ENCODE peak calls at places on chromosomes 2 and 18, in six cellular contexts. W is breast epithelium, J is tibial artery, Y is psoas muscle, B is GM23248, F is neuronal stem cell. D is an unnamed sample. For H3K4me1, H3K36me3 and H3K9me3, the result is how much of the 10 kb centered on the place peaks cover.

GRCh38 chr2:233422649-233423435 is 68.5 kb downstream of the DGKD start:
- DNase-seq in W (no peak), Y (no peak), J (no peak), B (no peak), F (no peak), D (no peak)

GRCh38 chr2:111706481-111707001 is 177.5 kb downstream of the ANAPC1 start:
- DNase-seq in J (no peak), B (no peak), F (no peak), Y (no peak), W (no peak), D (no peak)

GRCh38 chr2:44941551-44942234 is at the start of gene SIX3:
- DNase-seq in B (peak), W (no peak), J (no peak), Y (no peak), F (peak), D (no peak)

GRCh38 chr18:50172367-50172766 is 22.6 kb downstream of the MYO5B start:
- DNase-seq in Y (no peak), F (no peak), J (no peak), B (no peak), W (no peak), D (no peak)

GRCh38 chr2:9984217-9984739 is 32.8 kb downstream of the GRHL1 start:
- DNase-seq in Y (no peak), F (peak), B (peak), W (no peak), J (no peak), D (no peak)

GRCh38 chr2:96305979-96306308 is 598 bp upstream of the SNRNP200 start:
- DNase-seq in J (no peak), B (peak), Y (no peak), W (no peak), F (no peak), D (no peak)

GRCh38 chr2:147530033-147530432 is 314.8 kb upstream of the ACVR2A start:
- DNase-seq in B (no peak), F (no peak), J (no peak), W (no peak), Y (no peak), D (no peak)

GRCh38 chr2:98936917-98937351 is 909 bp upstream of the CRACDL start:
- DNase-seq in F (peak), Y (no peak), B (no peak), J (no peak), W (no peak), D (no peak)

GRCh38 chr2:100730290-100730868 is 89.6 kb upstream of the NPAS2 start:
- DNase-seq in J (peak), Y (peak), B (peak), W (no peak), F (no peak), D (no peak)

GRCh38 chr18:76633504-76634259 is 138.6 kb upstream of the ZNF516 start:
- DNase-seq in J (no peak), F (no peak), W (no peak), Y (no peak), B (no peak), D (no peak)

GRCh38 chr2:43426305-43427031 is 169.4 kb downstream of the THADA start:
- DNase-seq in J (peak), Y (peak), F (no peak), B (peak), W (peak), D (peak)

GRCh38 chr2:205780645-205781044 is 98.3 kb downstream of the NRP2 start:
- DNase-seq in F (no peak), Y (no peak), B (no peak), J (no peak), W (no peak), D (no peak)

GRCh38 chr2:10658914-10659257 is 30.9 kb downstream of the NOL10 start:
- DNase-seq in F (no peak), W (no peak), B (peak), J (no peak), Y (no peak), D (no peak)

GRCh38 chr2:40451926-40452605 is at the start of gene SLC8A1:
- DNase-seq in W (no peak), B (peak), Y (peak), J (no peak), F (peak), D (no peak)

GRCh38 chr2:98802344-98802743 is 71.4 kb upstream of the MGAT4A start:
- DNase-seq in Y (no peak), W (no peak), J (no peak), B (no peak), F (no peak), D (no peak)

GRCh38 chr2:113136828-113137775 is 9.7 kb downstream of the IL1RN start:
- DNase-seq in B (peak), J (no peak), W (no peak), Y (no peak), F (peak), D (no peak)

GRCh38 chr2:219452361-219453317 is 18.0 kb downstream of the SPEG start:
- DNase-seq in W (peak), J (peak), B (peak), Y (peak), F (no peak), D (no peak)

DNA sequence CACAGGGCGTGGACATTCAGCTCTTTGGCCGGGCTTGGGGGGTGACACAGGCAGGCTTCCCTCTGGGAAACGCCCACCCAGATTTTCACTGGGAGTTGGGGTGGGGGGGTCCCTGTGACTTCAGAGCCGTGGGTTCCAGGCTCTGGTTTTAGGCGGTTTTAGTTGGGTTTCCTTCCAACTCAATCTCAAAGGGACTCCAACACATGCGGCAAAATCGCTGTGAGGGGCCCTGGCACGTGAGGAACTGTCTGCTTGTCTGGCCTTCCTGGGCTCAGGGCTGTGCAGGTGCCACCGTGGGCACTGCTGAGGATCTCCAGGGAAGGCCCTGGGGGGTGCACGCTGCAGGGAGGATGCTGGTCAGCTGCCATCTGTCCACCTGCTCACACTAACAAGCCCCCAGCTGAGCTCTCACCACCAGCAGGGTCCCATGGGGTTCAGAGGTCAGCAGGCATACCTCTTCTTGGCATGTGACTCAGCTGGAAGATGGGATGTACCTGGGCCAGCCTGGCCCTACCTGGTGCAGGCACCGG is 11.7 kb downstream of the HS6ST1 start:
- DNase-seq in J (peak), W (no peak), B (no peak), F (no peak), Y (no peak), D (no peak)
- H3K4me1 ChIP-seq in J (under half), W (half or more), B (under half), F (under half), Y (half or more), D (under half)

GRCh38 chr2:53051157-53051556 is 716.4 kb upstream of the CHAC2 start:
- DNase-seq in F (no peak), W (no peak), J (no peak), B (no peak), Y (no peak), D (no peak)
- H3K36me3 ChIP-seq in F (under half), W (under half), J (under half), B (under half), Y (under half), D (under half)

GRCh38 chr2:48450936-48451602 is 78.9 kb upstream of the STON1 start:
- DNase-seq in Y (no peak), F (no peak), B (no peak), J (no peak), W (no peak), D (no peak)

GRCh38 chr2:48450256-48450655 is 79.7 kb upstream of the STON1 start:
- DNase-seq in F (no peak), Y (no peak), J (no peak), W (no peak), B (no peak), D (no peak)

GRCh38 chr2:48448274-48449061 is 81.5 kb upstream of the STON1 start:
- DNase-seq in Y (no peak), B (peak), J (no peak), W (no peak), F (no peak), D (no peak)

GRCh38 chr2:48454504-48454903 is 75.5 kb upstream of the STON1 start:
- DNase-seq in J (no peak), Y (no peak), W (no peak), B (peak), F (no peak), D (no peak)

GRCh38 chr2:48452108-48452507 is 77.8 kb upstream of the STON1 start:
- DNase-seq in W (no peak), B (no peak), Y (no peak), J (no peak), F (no peak), D (no peak)
- H3K9me3 ChIP-seq in W (under half), B (under half), Y (under half), J (under half), F (under half), D (under half)

DNA sequence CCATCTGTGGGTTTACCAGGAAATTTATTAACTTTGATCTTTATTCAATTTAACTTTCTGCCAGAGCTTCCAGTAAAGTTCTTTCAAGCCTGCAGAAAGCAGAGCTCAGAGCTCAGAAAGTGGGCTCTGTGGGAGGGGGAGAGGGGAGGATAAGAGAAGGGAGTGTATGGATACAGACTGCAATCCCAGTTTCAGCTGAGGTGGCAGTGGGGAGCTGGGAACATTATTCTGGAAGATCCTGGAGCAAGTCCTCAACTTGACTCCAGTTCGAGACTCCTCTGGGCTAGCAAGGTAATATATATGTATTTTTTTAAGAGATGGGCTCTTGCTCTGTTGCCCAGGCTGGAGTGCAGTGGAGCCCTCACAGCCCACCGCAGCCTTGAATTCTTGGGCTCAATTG is 108.9 kb upstream of the NABP1 start:
- DNase-seq in F (no peak), J (no peak), Y (no peak), W (no peak), B (no peak), D (no peak)
- H3K4me1 ChIP-seq in F (under half), J (under half), Y (under half), W (under half), B (under half), D (under half)

DNA sequence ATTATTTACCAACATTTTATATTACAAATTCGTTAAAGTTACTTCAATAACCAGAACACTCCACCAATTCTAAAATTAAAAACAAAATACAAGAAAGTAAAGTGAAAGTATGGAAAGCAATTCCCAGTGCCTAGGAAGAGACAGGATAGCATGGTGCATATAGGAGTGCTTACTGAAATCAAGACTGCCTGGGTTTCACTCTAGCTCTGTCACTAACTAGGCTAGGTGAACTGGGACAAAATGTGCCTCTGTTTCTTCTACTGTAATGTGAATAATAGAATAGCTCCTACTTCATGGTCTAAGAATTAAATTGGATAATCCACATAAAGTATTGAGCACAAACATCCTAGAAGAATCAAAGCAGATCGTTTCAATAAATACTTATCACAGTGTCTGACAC is 22.6 kb downstream of the STK17B start:
- DNase-seq in F (no peak), Y (no peak), W (no peak), J (no peak), B (no peak), D (no peak)
- H3K36me3 ChIP-seq in F (under half), Y (under half), W (under half), J (under half), B (under half), D (under half)

GRCh38 chr2:116952254-116952653 is 862.2 kb upstream of the DDX18 start:
- DNase-seq in F (no peak), J (no peak), B (no peak), W (no peak), Y (no peak), D (no peak)

GRCh38 chr2:116948258-116948657 is 866.2 kb upstream of the DDX18 start:
- DNase-seq in B (no peak), F (no peak), J (no peak), Y (no peak), W (no peak), D (no peak)

DNA sequence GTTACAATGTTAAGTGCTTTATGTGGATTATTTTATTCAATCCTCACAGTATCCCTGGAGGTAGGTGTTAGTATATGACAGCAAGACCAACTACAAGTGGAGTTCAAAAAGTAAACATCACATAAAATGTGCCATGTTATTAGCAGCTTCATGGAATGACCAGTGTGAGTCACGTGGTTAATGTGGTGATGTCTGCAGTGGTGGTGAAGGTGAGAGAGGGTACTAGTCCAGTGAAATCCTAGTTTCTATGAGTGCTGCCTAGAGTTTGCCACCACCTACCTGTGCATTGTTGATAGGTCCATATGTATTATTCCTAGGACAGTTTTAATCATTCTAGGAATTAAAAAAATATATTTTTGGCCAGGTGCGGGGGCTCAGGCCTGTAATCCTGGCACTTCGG is 865.2 kb upstream of the DDX18 start:
- DNase-seq in B (no peak), Y (no peak), F (no peak), J (no peak), W (no peak), D (no peak)
- H3K9me3 ChIP-seq in B (under half), Y (under half), F (under half), J (under half), W (under half), D (under half)

GRCh38 chr18:55452123-55452611 is 135.8 kb downstream of the TCF4 start:
- DNase-seq in Y (no peak), J (peak), F (no peak), W (peak), B (peak), D (no peak)

GRCh38 chr18:55458456-55459238 is 129.3 kb downstream of the TCF4 start:
- DNase-seq in B (no peak), J (no peak), F (peak), W (no peak), Y (no peak), D (no peak)

GRCh38 chr18:55457028-55457427 is 131.0 kb downstream of the TCF4 start:
- DNase-seq in B (no peak), F (no peak), Y (no peak), J (no peak), W (no peak), D (no peak)

GRCh38 chr18:55453186-55453585 is 134.8 kb downstream of the TCF4 start:
- DNase-seq in Y (no peak), W (no peak), F (no peak), B (peak), J (no peak), D (no peak)

DNA sequence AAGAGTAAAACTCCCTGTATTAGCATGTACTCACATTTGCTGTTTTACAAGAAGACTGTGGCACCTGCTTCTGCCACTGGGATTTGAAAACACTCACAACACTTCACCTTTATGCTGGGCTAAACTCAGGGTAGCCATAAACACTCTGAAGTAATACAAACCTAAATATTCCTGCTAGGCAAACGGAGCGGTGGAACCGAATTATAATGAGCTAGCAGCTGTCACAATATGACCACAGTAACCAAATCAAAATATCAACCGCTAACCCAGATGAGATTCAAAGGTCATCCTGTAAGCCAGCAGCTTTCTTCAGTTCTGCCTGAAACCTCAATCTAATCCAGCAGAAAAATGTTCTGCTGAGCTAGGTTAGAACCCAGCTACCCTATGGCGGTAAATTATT is 132.1 kb downstream of the TCF4 start:
- DNase-seq in F (no peak), W (no peak), J (no peak), B (no peak), Y (no peak), D (no peak)
- H3K4me1 ChIP-seq in F (under half), W (under half), J (under half), B (under half), Y (under half), D (under half)

GRCh38 chr18:55384115-55384514 is 203.9 kb downstream of the TCF4 start:
- DNase-seq in F (no peak), B (no peak), W (no peak), Y (no peak), J (no peak), D (no peak)
- H3K36me3 ChIP-seq in F (under half), B (under half), W (under half), Y (under half), J (under half), D (under half)

DNA sequence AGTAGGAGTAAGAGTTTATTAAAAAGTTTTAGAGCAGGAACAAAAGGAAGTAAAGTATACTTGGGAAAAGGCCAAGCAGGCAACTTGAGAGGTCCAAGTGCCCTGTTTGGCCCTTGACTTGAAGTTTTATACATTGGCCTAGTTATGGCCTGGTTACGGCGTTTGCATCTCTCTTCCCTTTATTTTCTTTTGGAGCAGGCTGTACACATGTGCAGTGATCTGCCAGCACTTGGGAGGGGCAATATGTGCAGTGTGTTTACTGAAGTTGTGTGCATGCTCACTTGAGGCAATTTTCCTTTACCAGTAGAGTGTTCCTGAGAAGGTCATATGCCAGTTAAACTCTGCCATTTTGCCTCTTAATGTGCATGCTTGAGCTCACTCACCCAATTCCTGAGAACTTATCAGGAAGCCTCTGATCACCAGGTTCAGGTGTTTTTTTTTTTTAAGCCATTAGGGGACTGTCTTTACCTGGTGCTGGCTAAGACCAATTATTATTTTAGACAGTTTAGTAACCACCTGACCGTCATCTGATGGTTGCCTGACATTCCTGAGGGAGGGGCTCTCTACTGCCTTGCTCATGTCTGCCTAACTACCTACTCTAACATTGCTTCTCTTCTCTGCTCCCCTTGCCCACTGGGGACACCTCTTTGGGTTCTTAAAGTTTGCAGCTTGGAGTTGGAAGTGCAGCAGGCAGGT is 48.0 kb downstream of the SCN2A start:
- DNase-seq in F (no peak), B (no peak), J (no peak), Y (no peak), W (no peak), D (no peak)
- H3K9me3 ChIP-seq in F (under half), B (under half), J (under half), Y (under half), W (under half), D (under half)